ENCODE peak calls at places on chromosome 19, in five cellular contexts. Z is fibroblast of lung, Y is HL-60, I is GM23248, K is prostate gland. W is an unnamed sample.

GRCh38 chr19:40646564-40647254 is 43.7 kb downstream of the NUMBL start:
- DNase-seq in Z (no peak), I (peak), K (no peak), Y (no peak), W (no peak)

GRCh38 chr19:51027126-51027806 is 850 bp upstream of the KLK11 start:
- DNase-seq in I (no peak), Z (no peak), K (peak), Y (no peak), W (no peak)

GRCh38 chr19:33727331-33728028 is 69.2 kb upstream of the KCTD15 start:
- DNase-seq in I (no peak), K (no peak), Y (no peak), Z (no peak), W (no peak)

GRCh38 chr19:41386442-41386841 is 10.1 kb downstream of the TMEM91 start:
- DNase-seq in Y (no peak), I (no peak), Z (no peak), K (peak), W (no peak)

GRCh38 chr19:16461630-16462051 is 10.1 kb downstream of the EPS15L1 start:
- DNase-seq in K (no peak), Z (no peak), I (no peak), Y (no peak), W (no peak)

GRCh38 chr19:15245370-15246197 is 13.3 kb upstream of the EPHX3 start:
- DNase-seq in I (no peak), K (no peak), Z (no peak), Y (no peak), W (no peak)

GRCh38 chr19:56217039-56217949 is 15.2 kb downstream of the ZSCAN5C start:
- DNase-seq in K (peak), Z (peak), I (peak), Y (no peak), W (no peak)

GRCh38 chr19:49912965-49913685 is 15.9 kb upstream of the ATF5 start:
- DNase-seq in Z (no peak), I (no peak), Y (no peak), K (no peak), W (no peak)

GRCh38 chr19:33795370-33796163 is 1.1 kb upstream of the KCTD15 start:
- DNase-seq in K (peak), I (peak), Y (peak), Z (peak), W (peak)

GRCh38 chr19:48258350-48258749 is 2.6 kb upstream of the CARD8 start:
- DNase-seq in K (no peak), Z (no peak), I (no peak), Y (peak), W (no peak)

GRCh38 chr19:39237200-39238184 is 7.3 kb downstream of the IFNL3 start:
- DNase-seq in K (peak), I (no peak), Z (no peak), Y (peak), W (peak)

GRCh38 chr19:16106121-16106520 is 5.6 kb upstream of the RAB8A start:
- DNase-seq in K (no peak), Y (peak), Z (peak), I (peak), W (peak)

GRCh38 chr19:17997969-17998826 is 9.8 kb upstream of the ARRDC2 start:
- DNase-seq in Y (no peak), K (no peak), Z (peak), I (peak), W (no peak)

GRCh38 chr19:16417660-16418596 is 53.8 kb downstream of the EPS15L1 start:
- DNase-seq in K (peak), Z (peak), I (peak), Y (peak), W (peak)

GRCh38 chr19:54169149-54169731 is 3.7 kb downstream of the TMC4 start:
- DNase-seq in Y (no peak), I (no peak), K (no peak), Z (no peak), W (no peak)

GRCh38 chr19:46818812-46819211 is 30.4 kb upstream of the SLC1A5 start:
- DNase-seq in Z (peak), K (no peak), Y (no peak), I (peak), W (no peak)

GRCh38 chr19:12772323-12772722 is 3.0 kb downstream of the HOOK2 start:
- DNase-seq in Z (no peak), I (no peak), Y (no peak), K (no peak), W (no peak)

GRCh38 chr19:33879818-33880575 is 83.3 kb downstream of the KCTD15 start:
- DNase-seq in I (no peak), K (no peak), Y (no peak), Z (no peak), W (no peak)

GRCh38 chr19:17703823-17704463 is 15.3 kb upstream of the MAP1S start:
- DNase-seq in Z (peak), K (no peak), I (peak), Y (peak), W (peak)

GRCh38 chr19:10431943-10432735 is 11.8 kb downstream of the PDE4A start:
- DNase-seq in I (peak), Y (no peak), Z (no peak), K (peak), W (peak)

GRCh38 chr19:14350302-14350701 is 30.9 kb upstream of the ADGRE5 start:
- DNase-seq in Y (no peak), K (no peak), Z (no peak), I (no peak), W (no peak)

GRCh38 chr19:48373567-48373966 is 9.4 kb downstream of the SYNGR4 start:
- DNase-seq in Y (no peak), I (no peak), K (no peak), Z (no peak), W (no peak)

GRCh38 chr19:34134190-34135032 is 37.9 kb upstream of the LSM14A start:
- DNase-seq in Z (peak), Y (peak), K (peak), I (peak), W (peak)

GRCh38 chr19:39182174-39182505 is 14.6 kb upstream of the NCCRP1 start:
- DNase-seq in Z (no peak), K (no peak), I (peak), Y (no peak), W (no peak)

GRCh38 chr19:10780368-10780767 is 55.6 kb downstream of the TMED1 start:
- DNase-seq in K (no peak), Z (peak), I (peak), Y (peak), W (no peak)

GRCh38 chr19:45901432-45901903 is 945 bp downstream of the MYPOP start:
- DNase-seq in Y (peak), K (no peak), I (peak), Z (peak), W (peak)

GRCh38 chr19:45764947-45765346 is 4.1 kb downstream of the SIX5 start:
- DNase-seq in I (no peak), Z (no peak), K (no peak), Y (no peak), W (no peak)

GRCh38 chr19:45637890-45638667 is 1.1 kb downstream of the EML2 start:
- DNase-seq in K (peak), Y (no peak), I (peak), Z (peak), W (peak)

GRCh38 chr19:4052114-4052992 is 14.3 kb downstream of the ZBTB7A start:
- DNase-seq in K (no peak), I (peak), Y (peak), Z (peak), W (peak)

GRCh38 chr19:961866-962620 is 22.1 kb upstream of the WDR18 start:
- DNase-seq in Z (peak), I (peak), Y (no peak), K (no peak), W (peak)

GRCh38 chr19:11176466-11177193 is 20.7 kb downstream of the KANK2 start:
- DNase-seq in Z (no peak), K (no peak), I (no peak), Y (no peak), W (no peak)

GRCh38 chr19:47134533-47134932 is 3.9 kb downstream of the SAE1 start:
- DNase-seq in Y (no peak), I (no peak), Z (no peak), K (no peak), W (no peak)

DNA sequence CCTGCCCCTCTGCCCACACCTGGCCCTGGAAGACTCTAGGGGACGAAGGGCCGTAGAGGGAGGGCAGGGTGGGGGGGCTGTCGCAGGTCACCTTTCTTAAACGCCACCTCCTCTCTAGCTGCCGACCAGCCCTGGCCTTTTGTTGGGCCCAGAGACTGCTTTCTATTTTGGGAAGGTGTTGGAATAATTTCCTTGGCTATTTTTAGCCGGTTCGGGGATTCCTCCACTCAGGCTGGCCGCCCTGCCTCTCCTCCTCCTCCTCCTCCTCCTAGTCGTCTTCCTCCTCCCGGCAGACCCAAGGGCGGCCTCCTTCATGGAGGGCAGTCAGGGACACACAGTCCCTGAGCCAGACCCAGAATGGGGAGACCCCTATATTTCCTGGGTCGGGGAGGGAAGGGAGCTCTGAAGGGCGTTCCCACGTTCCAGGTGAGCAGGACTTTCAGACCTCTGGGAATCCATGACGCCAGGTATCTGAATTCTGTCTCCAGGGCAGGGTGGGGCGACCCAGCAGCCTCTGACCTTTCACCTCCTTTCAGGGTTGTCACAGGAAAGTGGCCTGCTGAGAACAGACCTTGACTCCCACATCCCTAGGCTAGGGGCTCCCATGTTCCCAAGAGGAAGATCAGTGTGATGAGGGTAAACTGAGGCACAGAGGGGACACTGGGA is 19.9 kb downstream of the GADD45B start:
- DNase-seq in Z (peak), I (peak), Y (no peak), K (no peak), W (peak)
- H3K27ac ChIP-seq in Z (peak), I (peak), Y (no peak), K (peak), W (peak)

DNA sequence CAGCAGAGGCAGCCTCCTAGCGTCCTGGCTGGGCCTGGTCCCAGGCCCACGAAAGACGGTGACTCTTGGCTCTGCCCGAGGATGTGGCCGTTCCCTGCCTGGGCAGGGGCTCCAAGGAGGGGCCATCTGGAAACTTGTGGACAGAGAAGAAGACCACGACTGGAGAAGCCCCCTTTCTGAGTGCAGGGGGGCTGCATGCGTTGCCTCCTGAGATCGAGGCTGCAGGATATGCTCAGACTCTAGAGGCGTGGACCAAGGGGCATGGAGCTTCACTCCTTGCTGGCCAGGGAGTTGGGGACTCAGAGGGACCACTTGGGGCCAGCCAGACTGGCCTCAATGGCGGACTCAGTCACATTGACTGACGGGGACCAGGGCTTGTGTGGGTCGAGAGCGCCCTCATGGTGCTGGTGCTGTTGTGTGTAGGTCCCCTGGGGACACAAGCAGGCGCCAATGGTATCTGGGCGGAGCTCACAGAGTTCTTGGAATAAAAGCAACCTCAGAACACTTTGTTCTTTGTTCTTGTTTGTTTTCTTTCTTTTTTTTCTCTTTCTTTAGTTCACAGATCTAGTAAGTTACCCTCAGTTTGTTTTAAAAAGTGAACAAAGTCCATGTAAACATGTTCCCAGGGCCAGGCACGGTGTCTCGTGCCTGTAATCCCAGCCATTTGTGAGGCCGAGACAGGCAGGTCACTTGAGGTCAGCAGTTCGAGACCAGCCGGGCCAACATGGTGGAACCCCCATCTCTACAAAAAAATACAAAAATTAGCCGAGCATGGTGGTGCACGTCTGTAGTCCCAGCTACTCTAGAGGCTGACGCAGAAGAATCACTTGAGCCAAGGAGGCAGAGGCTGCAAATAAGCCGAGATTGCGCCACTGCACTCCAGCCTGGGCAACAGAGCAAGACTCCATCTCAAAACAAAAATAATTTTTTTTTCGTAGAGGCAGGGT is 10.2 kb downstream of the ANGPTL4 start:
- DNase-seq in K (peak), Y (no peak), Z (no peak), I (no peak), W (no peak)
- H3K27ac ChIP-seq in K (peak), Y (no peak), Z (no peak), I (no peak), W (no peak)

GRCh38 chr19:35204799-35205732 is 23.5 kb downstream of the FAM187B start:
- DNase-seq in Y (peak), Z (no peak), K (no peak), I (no peak), W (peak)
- H3K27ac ChIP-seq in Y (peak), Z (no peak), K (no peak), I (no peak), W (peak)

DNA sequence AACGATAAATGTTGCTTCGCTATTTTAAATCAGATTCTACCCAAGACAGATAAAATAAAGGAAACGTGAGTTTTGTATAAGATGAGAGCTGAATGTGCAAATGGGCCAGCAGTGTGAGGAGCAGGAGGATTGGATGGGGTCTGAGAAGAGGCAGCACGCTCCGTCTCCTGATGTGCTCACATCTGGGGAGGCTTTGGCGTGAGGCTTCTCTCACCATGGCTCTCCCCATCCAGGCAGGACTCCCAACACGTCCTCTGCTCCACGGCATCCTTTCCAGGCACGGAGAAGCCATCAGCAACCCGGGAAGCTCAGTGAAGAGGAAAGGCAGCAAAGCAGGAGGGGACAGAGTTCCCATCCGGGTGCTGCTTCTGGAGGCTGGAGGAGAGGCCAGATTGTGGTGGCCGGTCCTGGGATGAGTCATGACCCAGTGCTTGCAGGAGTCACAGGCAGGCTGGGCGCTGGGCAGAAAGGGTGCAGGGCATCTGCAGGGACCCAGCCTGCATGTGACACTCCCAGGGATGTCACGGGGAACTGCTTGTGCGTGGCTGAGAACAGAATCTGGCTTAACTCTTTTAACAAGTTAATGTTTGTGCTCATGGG is 47.5 kb downstream of the ZNF536 start:
- DNase-seq in I (peak), K (no peak), Z (no peak), Y (no peak), W (no peak)
- H3K27ac ChIP-seq in I (no peak), K (no peak), Z (no peak), Y (no peak), W (no peak)

W was measured in colonic mucosa.